ENCODE peak calls at places on chromosomes 7 and 10, in nine cellular contexts. One of them, this sample, is unnamed.

GRCh38 chr7:26633557-26633956 is 230.8 kb downstream of the SKAP2 start:
- DNase-seq in smooth muscle cell of the brain vasculature: no peak
- DNase-seq in effector CD4-positive, alpha-beta T cell: no peak
- DNase-seq in heart left ventricle: no peak
- DNase-seq in thoracic aorta: no peak
- DNase-seq in Ammon's horn: no peak
- DNase-seq in lower lobe of right lung: no peak
- DNase-seq in stromal cell of bone marrow: no peak
- DNase-seq in stimulated activated CD8-positive, alpha-beta memory T cell treated with anti-CD3 and anti-CD28 coated beads, Interleukin-12 subunit alpha, Interleukin-12 subunit beta, amount 100 ng/mL, for 4 hours: no peak
- DNase-seq in this sample: no peak

GRCh38 chr10:122019414-122019975 is 30.5 kb downstream of the TACC2 start:
- DNase-seq in smooth muscle cell of the brain vasculature: no peak
- DNase-seq in effector CD4-positive, alpha-beta T cell: no peak
- DNase-seq in heart left ventricle: no peak
- DNase-seq in thoracic aorta: no peak
- DNase-seq in Ammon's horn: no peak
- DNase-seq in lower lobe of right lung: peak; percentile 81
- DNase-seq in stromal cell of bone marrow: no peak
- DNase-seq in stimulated activated CD8-positive, alpha-beta memory T cell treated with anti-CD3 and anti-CD28 coated beads, Interleukin-12 subunit alpha, Interleukin-12 subunit beta, amount 100 ng/mL, for 4 hours: no peak
- DNase-seq in this sample: no peak

GRCh38 chr7:76296743-76297740 is 5.4 kb upstream of the HSPB1 start:
- DNase-seq in smooth muscle cell of the brain vasculature: no peak
- DNase-seq in effector CD4-positive, alpha-beta T cell: no peak
- DNase-seq in heart left ventricle: no peak
- DNase-seq in thoracic aorta: no peak
- DNase-seq in Ammon's horn: no peak
- DNase-seq in lower lobe of right lung: peak; percentile 79
- DNase-seq in stromal cell of bone marrow: peak; percentile 90
- DNase-seq in stimulated activated CD8-positive, alpha-beta memory T cell treated with anti-CD3 and anti-CD28 coated beads, Interleukin-12 subunit alpha, Interleukin-12 subunit beta, amount 100 ng/mL, for 4 hours: no peak
- DNase-seq in this sample: no peak

GRCh38 chr7:159022238-159022993 is 122.3 kb downstream of the VIPR2 start:
- DNase-seq in smooth muscle cell of the brain vasculature: no peak
- DNase-seq in effector CD4-positive, alpha-beta T cell: no peak
- DNase-seq in heart left ventricle: no peak
- DNase-seq in thoracic aorta: no peak
- DNase-seq in Ammon's horn: no peak
- DNase-seq in lower lobe of right lung: no peak
- DNase-seq in stromal cell of bone marrow: no peak
- DNase-seq in stimulated activated CD8-positive, alpha-beta memory T cell treated with anti-CD3 and anti-CD28 coated beads, Interleukin-12 subunit alpha, Interleukin-12 subunit beta, amount 100 ng/mL, for 4 hours: no peak
- DNase-seq in this sample: no peak

GRCh38 chr7:2237109-2237602 is 4.4 kb upstream of the MAD1L1 start:
- DNase-seq in smooth muscle cell of the brain vasculature: no peak
- DNase-seq in effector CD4-positive, alpha-beta T cell: no peak
- DNase-seq in heart left ventricle: peak; percentile 64
- DNase-seq in thoracic aorta: no peak
- DNase-seq in Ammon's horn: peak; percentile 85
- DNase-seq in lower lobe of right lung: peak; percentile 88
- DNase-seq in stromal cell of bone marrow: no peak
- DNase-seq in stimulated activated CD8-positive, alpha-beta memory T cell treated with anti-CD3 and anti-CD28 coated beads, Interleukin-12 subunit alpha, Interleukin-12 subunit beta, amount 100 ng/mL, for 4 hours: no peak
- DNase-seq in this sample: no peak

GRCh38 chr7:136883046-136883445 is 14.6 kb downstream of the CHRM2 start:
- DNase-seq in smooth muscle cell of the brain vasculature: no peak
- DNase-seq in effector CD4-positive, alpha-beta T cell: no peak
- DNase-seq in heart left ventricle: no peak
- DNase-seq in thoracic aorta: no peak
- DNase-seq in Ammon's horn: no peak
- DNase-seq in lower lobe of right lung: no peak
- DNase-seq in stromal cell of bone marrow: no peak
- DNase-seq in stimulated activated CD8-positive, alpha-beta memory T cell treated with anti-CD3 and anti-CD28 coated beads, Interleukin-12 subunit alpha, Interleukin-12 subunit beta, amount 100 ng/mL, for 4 hours: no peak
- DNase-seq in this sample: no peak

GRCh38 chr7:67393903-67394302 is 397.3 kb downstream of the TYW1 start:
- DNase-seq in smooth muscle cell of the brain vasculature: no peak
- DNase-seq in effector CD4-positive, alpha-beta T cell: no peak
- DNase-seq in heart left ventricle: no peak
- DNase-seq in thoracic aorta: no peak
- DNase-seq in Ammon's horn: no peak
- DNase-seq in lower lobe of right lung: no peak
- DNase-seq in stromal cell of bone marrow: no peak
- DNase-seq in stimulated activated CD8-positive, alpha-beta memory T cell treated with anti-CD3 and anti-CD28 coated beads, Interleukin-12 subunit alpha, Interleukin-12 subunit beta, amount 100 ng/mL, for 4 hours: no peak
- DNase-seq in this sample: no peak

GRCh38 chr7:28840515-28841125 is 117.5 kb downstream of the TRIL start:
- DNase-seq in smooth muscle cell of the brain vasculature: no peak
- DNase-seq in effector CD4-positive, alpha-beta T cell: no peak
- DNase-seq in heart left ventricle: no peak
- DNase-seq in thoracic aorta: no peak
- DNase-seq in Ammon's horn: no peak
- DNase-seq in lower lobe of right lung: no peak
- DNase-seq in stromal cell of bone marrow: no peak
- DNase-seq in stimulated activated CD8-positive, alpha-beta memory T cell treated with anti-CD3 and anti-CD28 coated beads, Interleukin-12 subunit alpha, Interleukin-12 subunit beta, amount 100 ng/mL, for 4 hours: no peak
- DNase-seq in this sample: no peak

GRCh38 chr10:13001041-13001886 is at the start of gene CCDC3:
- DNase-seq in smooth muscle cell of the brain vasculature: no peak
- DNase-seq in effector CD4-positive, alpha-beta T cell: no peak
- DNase-seq in heart left ventricle: peak; percentile 39
- DNase-seq in thoracic aorta: no peak
- DNase-seq in Ammon's horn: no peak
- DNase-seq in lower lobe of right lung: peak; percentile 40
- DNase-seq in stromal cell of bone marrow: no peak
- DNase-seq in stimulated activated CD8-positive, alpha-beta memory T cell treated with anti-CD3 and anti-CD28 coated beads, Interleukin-12 subunit alpha, Interleukin-12 subunit beta, amount 100 ng/mL, for 4 hours: no peak
- DNase-seq in this sample: peak; percentile 42

GRCh38 chr7:112500619-112501018 is 19.8 kb downstream of the LSMEM1 start:
- DNase-seq in smooth muscle cell of the brain vasculature: no peak
- DNase-seq in effector CD4-positive, alpha-beta T cell: no peak
- DNase-seq in heart left ventricle: no peak
- DNase-seq in thoracic aorta: no peak
- DNase-seq in Ammon's horn: no peak
- DNase-seq in lower lobe of right lung: no peak
- DNase-seq in stromal cell of bone marrow: no peak
- DNase-seq in stimulated activated CD8-positive, alpha-beta memory T cell treated with anti-CD3 and anti-CD28 coated beads, Interleukin-12 subunit alpha, Interleukin-12 subunit beta, amount 100 ng/mL, for 4 hours: no peak
- DNase-seq in this sample: no peak

GRCh38 chr7:17682586-17682985 is 257.7 kb downstream of the SNX13 start:
- DNase-seq in smooth muscle cell of the brain vasculature: no peak
- DNase-seq in effector CD4-positive, alpha-beta T cell: no peak
- DNase-seq in heart left ventricle: no peak
- DNase-seq in thoracic aorta: no peak
- DNase-seq in Ammon's horn: no peak
- DNase-seq in lower lobe of right lung: no peak
- DNase-seq in stromal cell of bone marrow: no peak
- DNase-seq in stimulated activated CD8-positive, alpha-beta memory T cell treated with anti-CD3 and anti-CD28 coated beads, Interleukin-12 subunit alpha, Interleukin-12 subunit beta, amount 100 ng/mL, for 4 hours: no peak
- DNase-seq in this sample: no peak

GRCh38 chr10:79060641-79061255 is 8.0 kb upstream of the ZMIZ1 start:
- DNase-seq in smooth muscle cell of the brain vasculature: no peak
- DNase-seq in effector CD4-positive, alpha-beta T cell: no peak
- DNase-seq in heart left ventricle: peak; percentile 13
- DNase-seq in thoracic aorta: no peak
- DNase-seq in Ammon's horn: no peak
- DNase-seq in lower lobe of right lung: peak; percentile 43
- DNase-seq in stromal cell of bone marrow: no peak
- DNase-seq in stimulated activated CD8-positive, alpha-beta memory T cell treated with anti-CD3 and anti-CD28 coated beads, Interleukin-12 subunit alpha, Interleukin-12 subunit beta, amount 100 ng/mL, for 4 hours: no peak
- DNase-seq in this sample: no peak

GRCh38 chr7:8214162-8214897 is 47.6 kb downstream of the ICA1 start:
- DNase-seq in smooth muscle cell of the brain vasculature: no peak
- DNase-seq in effector CD4-positive, alpha-beta T cell: no peak
- DNase-seq in heart left ventricle: no peak
- DNase-seq in thoracic aorta: no peak
- DNase-seq in Ammon's horn: no peak
- DNase-seq in lower lobe of right lung: no peak
- DNase-seq in stromal cell of bone marrow: peak; percentile 26
- DNase-seq in stimulated activated CD8-positive, alpha-beta memory T cell treated with anti-CD3 and anti-CD28 coated beads, Interleukin-12 subunit alpha, Interleukin-12 subunit beta, amount 100 ng/mL, for 4 hours: no peak
- DNase-seq in this sample: no peak

GRCh38 chr10:18104223-18104872 is 35.9 kb upstream of the CACNB2 start:
- DNase-seq in smooth muscle cell of the brain vasculature: peak; percentile 26
- DNase-seq in effector CD4-positive, alpha-beta T cell: peak; percentile 13
- DNase-seq in heart left ventricle: peak; percentile 59
- DNase-seq in thoracic aorta: peak; percentile 21
- DNase-seq in Ammon's horn: peak; percentile 36
- DNase-seq in lower lobe of right lung: peak; percentile 54
- DNase-seq in stromal cell of bone marrow: peak; percentile 21
- DNase-seq in stimulated activated CD8-positive, alpha-beta memory T cell treated with anti-CD3 and anti-CD28 coated beads, Interleukin-12 subunit alpha, Interleukin-12 subunit beta, amount 100 ng/mL, for 4 hours: no peak
- DNase-seq in this sample: no peak

GRCh38 chr7:46011501-46011900 is 90.4 kb upstream of the IGFBP3 start:
- DNase-seq in smooth muscle cell of the brain vasculature: no peak
- DNase-seq in effector CD4-positive, alpha-beta T cell: no peak
- DNase-seq in heart left ventricle: no peak
- DNase-seq in thoracic aorta: no peak
- DNase-seq in Ammon's horn: no peak
- DNase-seq in lower lobe of right lung: no peak
- DNase-seq in stromal cell of bone marrow: no peak
- DNase-seq in stimulated activated CD8-positive, alpha-beta memory T cell treated with anti-CD3 and anti-CD28 coated beads, Interleukin-12 subunit alpha, Interleukin-12 subunit beta, amount 100 ng/mL, for 4 hours: no peak
- DNase-seq in this sample: no peak

GRCh38 chr7:127809285-127809702 is 157.3 kb downstream of the SND1 start:
- DNase-seq in smooth muscle cell of the brain vasculature: no peak
- DNase-seq in effector CD4-positive, alpha-beta T cell: no peak
- DNase-seq in heart left ventricle: no peak
- DNase-seq in thoracic aorta: no peak
- DNase-seq in Ammon's horn: peak; percentile 43
- DNase-seq in lower lobe of right lung: no peak
- DNase-seq in stromal cell of bone marrow: no peak
- DNase-seq in stimulated activated CD8-positive, alpha-beta memory T cell treated with anti-CD3 and anti-CD28 coated beads, Interleukin-12 subunit alpha, Interleukin-12 subunit beta, amount 100 ng/mL, for 4 hours: no peak
- DNase-seq in this sample: no peak

GRCh38 chr7:30699706-30700495 is 17.6 kb upstream of the CRHR2 start:
- DNase-seq in smooth muscle cell of the brain vasculature: no peak
- DNase-seq in effector CD4-positive, alpha-beta T cell: no peak
- DNase-seq in heart left ventricle: no peak
- DNase-seq in thoracic aorta: no peak
- DNase-seq in Ammon's horn: no peak
- DNase-seq in lower lobe of right lung: no peak
- DNase-seq in stromal cell of bone marrow: no peak
- DNase-seq in stimulated activated CD8-positive, alpha-beta memory T cell treated with anti-CD3 and anti-CD28 coated beads, Interleukin-12 subunit alpha, Interleukin-12 subunit beta, amount 100 ng/mL, for 4 hours: no peak
- DNase-seq in this sample: peak; percentile 26

GRCh38 chr7:45153238-45153637 is 4.4 kb upstream of the RAMP3 start:
- DNase-seq in smooth muscle cell of the brain vasculature: no peak
- DNase-seq in effector CD4-positive, alpha-beta T cell: no peak
- DNase-seq in heart left ventricle: no peak
- DNase-seq in thoracic aorta: no peak
- DNase-seq in Ammon's horn: no peak
- DNase-seq in lower lobe of right lung: no peak
- DNase-seq in stromal cell of bone marrow: no peak
- DNase-seq in stimulated activated CD8-positive, alpha-beta memory T cell treated with anti-CD3 and anti-CD28 coated beads, Interleukin-12 subunit alpha, Interleukin-12 subunit beta, amount 100 ng/mL, for 4 hours: no peak
- DNase-seq in this sample: no peak

GRCh38 chr10:59829024-59829423 is 75.8 kb upstream of the MRLN start:
- DNase-seq in smooth muscle cell of the brain vasculature: no peak
- DNase-seq in effector CD4-positive, alpha-beta T cell: no peak
- DNase-seq in heart left ventricle: no peak
- DNase-seq in thoracic aorta: no peak
- DNase-seq in Ammon's horn: no peak
- DNase-seq in lower lobe of right lung: no peak
- DNase-seq in stromal cell of bone marrow: no peak
- DNase-seq in stimulated activated CD8-positive, alpha-beta memory T cell treated with anti-CD3 and anti-CD28 coated beads, Interleukin-12 subunit alpha, Interleukin-12 subunit beta, amount 100 ng/mL, for 4 hours: no peak
- DNase-seq in this sample: no peak

GRCh38 chr7:87038993-87039716 is 20.3 kb downstream of the ELAPOR2 start:
- DNase-seq in smooth muscle cell of the brain vasculature: no peak
- DNase-seq in effector CD4-positive, alpha-beta T cell: no peak
- DNase-seq in heart left ventricle: no peak
- DNase-seq in thoracic aorta: no peak
- DNase-seq in Ammon's horn: no peak
- DNase-seq in lower lobe of right lung: no peak
- DNase-seq in stromal cell of bone marrow: no peak
- DNase-seq in stimulated activated CD8-positive, alpha-beta memory T cell treated with anti-CD3 and anti-CD28 coated beads, Interleukin-12 subunit alpha, Interleukin-12 subunit beta, amount 100 ng/mL, for 4 hours: no peak
- DNase-seq in this sample: no peak

GRCh38 chr10:78731675-78732074 is 337.1 kb upstream of the ZMIZ1 start:
- DNase-seq in smooth muscle cell of the brain vasculature: no peak
- DNase-seq in effector CD4-positive, alpha-beta T cell: no peak
- DNase-seq in heart left ventricle: no peak
- DNase-seq in thoracic aorta: no peak
- DNase-seq in Ammon's horn: no peak
- DNase-seq in lower lobe of right lung: no peak
- DNase-seq in stromal cell of bone marrow: no peak
- DNase-seq in stimulated activated CD8-positive, alpha-beta memory T cell treated with anti-CD3 and anti-CD28 coated beads, Interleukin-12 subunit alpha, Interleukin-12 subunit beta, amount 100 ng/mL, for 4 hours: no peak
- DNase-seq in this sample: no peak

GRCh38 chr7:97846945-97847344 is 25.3 kb downstream of the ASNS start:
- DNase-seq in smooth muscle cell of the brain vasculature: no peak
- DNase-seq in effector CD4-positive, alpha-beta T cell: no peak
- DNase-seq in heart left ventricle: no peak
- DNase-seq in thoracic aorta: no peak
- DNase-seq in Ammon's horn: no peak
- DNase-seq in lower lobe of right lung: no peak
- DNase-seq in stromal cell of bone marrow: no peak
- DNase-seq in stimulated activated CD8-positive, alpha-beta memory T cell treated with anti-CD3 and anti-CD28 coated beads, Interleukin-12 subunit alpha, Interleukin-12 subunit beta, amount 100 ng/mL, for 4 hours: no peak
- DNase-seq in this sample: no peak